ENCODE peak calls at places on chromosome 3, in five cellular contexts. One of them, this sample, is unnamed.

GRCh38 chr3:129224984-129225393 is 24.4 kb upstream of the COPG1 start:
- DNase-seq in progenitor cell of endocrine pancreas: no peak
- DNase-seq in mammary epithelial cell: peak
- DNase-seq in WERI-Rb-1: no peak
- DNase-seq in AG10803: peak
- DNase-seq in this sample: no peak

GRCh38 chr3:126360714-126361060 is 3.5 kb upstream of the KLF15 start:
- DNase-seq in progenitor cell of endocrine pancreas: no peak
- DNase-seq in mammary epithelial cell: no peak
- DNase-seq in WERI-Rb-1: no peak
- DNase-seq in AG10803: no peak
- DNase-seq in this sample: no peak

GRCh38 chr3:72334681-72335457 is 513.4 kb downstream of the SHQ1 start:
- DNase-seq in progenitor cell of endocrine pancreas: no peak
- DNase-seq in mammary epithelial cell: no peak
- DNase-seq in WERI-Rb-1: peak
- DNase-seq in AG10803: no peak
- DNase-seq in this sample: no peak

GRCh38 chr3:149657458-149657795 is 398 bp downstream of the WWTR1 start:
- DNase-seq in progenitor cell of endocrine pancreas: peak
- DNase-seq in mammary epithelial cell: no peak
- DNase-seq in WERI-Rb-1: no peak
- DNase-seq in AG10803: peak
- DNase-seq in this sample: no peak

GRCh38 chr3:172147113-172147818 is 107.9 kb downstream of the FNDC3B start:
- DNase-seq in progenitor cell of endocrine pancreas: no peak
- DNase-seq in mammary epithelial cell: no peak
- DNase-seq in WERI-Rb-1: no peak
- DNase-seq in AG10803: no peak
- DNase-seq in this sample: no peak

GRCh38 chr3:104909721-104910120 is 457.0 kb upstream of the ALCAM start:
- DNase-seq in progenitor cell of endocrine pancreas: no peak
- DNase-seq in mammary epithelial cell: no peak
- DNase-seq in WERI-Rb-1: no peak
- DNase-seq in AG10803: peak
- DNase-seq in this sample: no peak

GRCh38 chr3:40557558-40558161 is 32.9 kb downstream of the ZNF621 start:
- DNase-seq in progenitor cell of endocrine pancreas: no peak
- DNase-seq in mammary epithelial cell: peak
- DNase-seq in WERI-Rb-1: no peak
- DNase-seq in AG10803: no peak
- DNase-seq in this sample: no peak

GRCh38 chr3:48634661-48635221 is 520 bp downstream of the SLC26A6 start:
- DNase-seq in progenitor cell of endocrine pancreas: no peak
- DNase-seq in mammary epithelial cell: peak
- DNase-seq in WERI-Rb-1: peak
- DNase-seq in AG10803: peak
- DNase-seq in this sample: peak

GRCh38 chr3:87311309-87311708 is 34.9 kb upstream of the POU1F1 start:
- DNase-seq in progenitor cell of endocrine pancreas: no peak
- DNase-seq in mammary epithelial cell: peak
- DNase-seq in WERI-Rb-1: no peak
- DNase-seq in AG10803: no peak
- DNase-seq in this sample: no peak

GRCh38 chr3:188661801-188662200 is 507.8 kb downstream of the LPP start:
- DNase-seq in progenitor cell of endocrine pancreas: no peak
- DNase-seq in mammary epithelial cell: no peak
- DNase-seq in WERI-Rb-1: no peak
- DNase-seq in AG10803: peak
- DNase-seq in this sample: no peak

GRCh38 chr3:99706410-99706809 is 68.0 kb downstream of the COL8A1 start:
- DNase-seq in progenitor cell of endocrine pancreas: no peak
- DNase-seq in mammary epithelial cell: no peak
- DNase-seq in WERI-Rb-1: no peak
- DNase-seq in AG10803: peak
- DNase-seq in this sample: no peak

GRCh38 chr3:170037463-170038433 is at the start of gene GPR160:
- DNase-seq in progenitor cell of endocrine pancreas: peak
- DNase-seq in mammary epithelial cell: peak
- DNase-seq in WERI-Rb-1: peak
- DNase-seq in AG10803: peak
- DNase-seq in this sample: peak

GRCh38 chr3:170040283-170040907 is 2.6 kb downstream of the GPR160 start:
- DNase-seq in progenitor cell of endocrine pancreas: no peak
- DNase-seq in mammary epithelial cell: no peak
- DNase-seq in WERI-Rb-1: peak
- DNase-seq in AG10803: no peak
- DNase-seq in this sample: no peak

GRCh38 chr3:170043506-170043905 is 5.7 kb downstream of the GPR160 start:
- DNase-seq in progenitor cell of endocrine pancreas: no peak
- DNase-seq in mammary epithelial cell: no peak
- DNase-seq in WERI-Rb-1: no peak
- DNase-seq in AG10803: no peak
- DNase-seq in this sample: no peak

GRCh38 chr3:170033489-170033888 is 4.3 kb upstream of the GPR160 start:
- DNase-seq in progenitor cell of endocrine pancreas: no peak
- DNase-seq in mammary epithelial cell: no peak
- DNase-seq in WERI-Rb-1: no peak
- DNase-seq in AG10803: no peak
- DNase-seq in this sample: no peak

GRCh38 chr3:170038434-170039110 is 777 bp downstream of the GPR160 start:
- DNase-seq in progenitor cell of endocrine pancreas: peak
- DNase-seq in mammary epithelial cell: no peak
- DNase-seq in WERI-Rb-1: peak
- DNase-seq in AG10803: no peak
- DNase-seq in this sample: peak
- TF ChIP-seq CTCF in progenitor cell of endocrine pancreas: peak
- TF ChIP-seq CTCF in mammary epithelial cell: no peak
- TF ChIP-seq CTCF in WERI-Rb-1: peak
- TF ChIP-seq CTCF in AG10803: no peak
- TF ChIP-seq CTCF in this sample: no peak

DNA sequence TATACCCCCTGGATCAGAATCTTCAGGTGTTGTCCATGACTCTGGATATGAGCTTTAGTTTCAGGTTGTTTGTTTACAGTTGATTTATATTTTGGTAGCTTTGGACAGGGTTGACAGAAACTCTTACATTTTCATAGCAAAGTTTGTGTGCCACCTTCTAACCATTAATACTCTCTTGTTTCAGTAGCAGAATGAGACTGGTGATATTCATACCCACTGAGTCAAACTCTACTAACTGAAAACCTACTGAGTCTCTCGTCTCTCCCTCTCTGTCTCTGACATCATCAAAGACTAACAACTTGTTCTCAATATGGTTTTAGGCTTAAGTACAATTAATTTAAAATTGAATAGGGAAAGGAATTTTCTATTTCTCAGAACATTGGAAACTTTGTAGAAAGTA is 282.3 kb downstream of the CNTN6 start:
- DNase-seq in progenitor cell of endocrine pancreas: no peak
- DNase-seq in mammary epithelial cell: no peak
- DNase-seq in WERI-Rb-1: no peak
- DNase-seq in AG10803: no peak
- DNase-seq in this sample: no peak
- TF ChIP-seq CTCF in progenitor cell of endocrine pancreas: no peak
- TF ChIP-seq CTCF in mammary epithelial cell: no peak
- TF ChIP-seq CTCF in WERI-Rb-1: no peak
- TF ChIP-seq CTCF in AG10803: no peak
- TF ChIP-seq CTCF in this sample: no peak

GRCh38 chr3:19065027-19065426 is 83.3 kb upstream of the KCNH8 start:
- DNase-seq in progenitor cell of endocrine pancreas: no peak
- DNase-seq in mammary epithelial cell: no peak
- DNase-seq in WERI-Rb-1: no peak
- DNase-seq in AG10803: no peak
- DNase-seq in this sample: no peak
- TF ChIP-seq CTCF in progenitor cell of endocrine pancreas: peak
- TF ChIP-seq CTCF in mammary epithelial cell: no peak
- TF ChIP-seq CTCF in WERI-Rb-1: peak
- TF ChIP-seq CTCF in AG10803: no peak
- TF ChIP-seq CTCF in this sample: peak

GRCh38 chr3:27659279-27660021 is 62.7 kb downstream of the EOMES start:
- DNase-seq in progenitor cell of endocrine pancreas: peak
- DNase-seq in mammary epithelial cell: peak
- DNase-seq in WERI-Rb-1: peak
- DNase-seq in AG10803: peak
- DNase-seq in this sample: peak
- TF ChIP-seq CTCF in progenitor cell of endocrine pancreas: peak
- TF ChIP-seq CTCF in mammary epithelial cell: peak
- TF ChIP-seq CTCF in WERI-Rb-1: peak
- TF ChIP-seq CTCF in AG10803: peak
- TF ChIP-seq CTCF in this sample: peak

GRCh38 chr3:13529196-13529975 is 19.5 kb upstream of the FBLN2 start:
- DNase-seq in progenitor cell of endocrine pancreas: no peak
- DNase-seq in mammary epithelial cell: no peak
- DNase-seq in WERI-Rb-1: no peak
- DNase-seq in AG10803: no peak
- DNase-seq in this sample: no peak

GRCh38 chr3:13525827-13526625 is 22.9 kb upstream of the FBLN2 start:
- DNase-seq in progenitor cell of endocrine pancreas: no peak
- DNase-seq in mammary epithelial cell: peak
- DNase-seq in WERI-Rb-1: peak
- DNase-seq in AG10803: peak
- DNase-seq in this sample: no peak

GRCh38 chr3:13526626-13526949 is 22.3 kb upstream of the FBLN2 start:
- DNase-seq in progenitor cell of endocrine pancreas: no peak
- DNase-seq in mammary epithelial cell: no peak
- DNase-seq in WERI-Rb-1: no peak
- DNase-seq in AG10803: no peak
- DNase-seq in this sample: no peak

GRCh38 chr3:13530241-13531009 is 18.5 kb upstream of the FBLN2 start:
- DNase-seq in progenitor cell of endocrine pancreas: no peak
- DNase-seq in mammary epithelial cell: no peak
- DNase-seq in WERI-Rb-1: no peak
- DNase-seq in AG10803: no peak
- DNase-seq in this sample: no peak

GRCh38 chr3:13528217-13528801 is 20.6 kb upstream of the FBLN2 start:
- DNase-seq in progenitor cell of endocrine pancreas: no peak
- DNase-seq in mammary epithelial cell: no peak
- DNase-seq in WERI-Rb-1: peak
- DNase-seq in AG10803: no peak
- DNase-seq in this sample: no peak
- TF ChIP-seq CTCF in progenitor cell of endocrine pancreas: peak
- TF ChIP-seq CTCF in mammary epithelial cell: peak
- TF ChIP-seq CTCF in WERI-Rb-1: peak
- TF ChIP-seq CTCF in AG10803: peak
- TF ChIP-seq CTCF in this sample: peak

GRCh38 chr3:154040283-154040682 is 80.9 kb upstream of the ARHGEF26 start:
- DNase-seq in progenitor cell of endocrine pancreas: no peak
- DNase-seq in mammary epithelial cell: peak
- DNase-seq in WERI-Rb-1: no peak
- DNase-seq in AG10803: peak
- DNase-seq in this sample: no peak
- TF ChIP-seq CTCF in progenitor cell of endocrine pancreas: peak
- TF ChIP-seq CTCF in mammary epithelial cell: peak
- TF ChIP-seq CTCF in WERI-Rb-1: peak
- TF ChIP-seq CTCF in AG10803: peak
- TF ChIP-seq CTCF in this sample: peak

GRCh38 chr3:24359102-24359501 is 135.5 kb downstream of the THRB start:
- DNase-seq in progenitor cell of endocrine pancreas: no peak
- DNase-seq in mammary epithelial cell: no peak
- DNase-seq in WERI-Rb-1: no peak
- DNase-seq in AG10803: no peak
- DNase-seq in this sample: no peak

GRCh38 chr3:24361661-24362060 is 133.0 kb downstream of the THRB start:
- DNase-seq in progenitor cell of endocrine pancreas: no peak
- DNase-seq in mammary epithelial cell: no peak
- DNase-seq in WERI-Rb-1: no peak
- DNase-seq in AG10803: no peak
- DNase-seq in this sample: no peak

GRCh38 chr3:24357635-24358034 is 137.0 kb downstream of the THRB start:
- DNase-seq in progenitor cell of endocrine pancreas: no peak
- DNase-seq in mammary epithelial cell: no peak
- DNase-seq in WERI-Rb-1: no peak
- DNase-seq in AG10803: no peak
- DNase-seq in this sample: no peak

GRCh38 chr3:24360946-24361345 is 133.7 kb downstream of the THRB start:
- DNase-seq in progenitor cell of endocrine pancreas: no peak
- DNase-seq in mammary epithelial cell: no peak
- DNase-seq in WERI-Rb-1: no peak
- DNase-seq in AG10803: peak
- DNase-seq in this sample: no peak

GRCh38 chr3:24359645-24360462 is 134.8 kb downstream of the THRB start:
- DNase-seq in progenitor cell of endocrine pancreas: no peak
- DNase-seq in mammary epithelial cell: no peak
- DNase-seq in WERI-Rb-1: no peak
- DNase-seq in AG10803: no peak
- DNase-seq in this sample: no peak
- TF ChIP-seq CTCF in progenitor cell of endocrine pancreas: peak
- TF ChIP-seq CTCF in mammary epithelial cell: no peak
- TF ChIP-seq CTCF in WERI-Rb-1: no peak
- TF ChIP-seq CTCF in AG10803: no peak
- TF ChIP-seq CTCF in this sample: no peak

DNA sequence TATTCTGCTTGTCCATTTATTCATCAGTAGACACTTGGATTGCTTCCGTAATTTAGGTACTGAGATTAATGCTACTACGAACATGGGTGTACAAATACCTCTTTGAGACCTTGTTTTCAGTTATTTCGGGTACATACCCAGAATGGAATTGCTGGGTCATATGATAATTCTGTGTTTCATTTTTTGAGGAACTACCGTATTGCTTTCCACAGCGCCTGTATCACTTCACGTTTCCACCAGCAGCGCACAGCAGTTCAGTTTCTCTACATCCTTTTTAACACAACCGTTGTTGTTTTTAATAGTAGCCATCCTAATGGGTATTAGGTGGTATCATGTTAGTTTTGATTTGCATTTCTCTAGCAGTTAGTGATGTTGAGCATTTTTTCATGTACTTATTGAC is 9.5 kb downstream of the PAK2 start:
- DNase-seq in progenitor cell of endocrine pancreas: no peak
- DNase-seq in mammary epithelial cell: no peak
- DNase-seq in WERI-Rb-1: no peak
- DNase-seq in AG10803: no peak
- DNase-seq in this sample: no peak
- TF ChIP-seq CTCF in progenitor cell of endocrine pancreas: no peak
- TF ChIP-seq CTCF in mammary epithelial cell: no peak
- TF ChIP-seq CTCF in WERI-Rb-1: no peak
- TF ChIP-seq CTCF in AG10803: no peak
- TF ChIP-seq CTCF in this sample: no peak

GRCh38 chr3:10281951-10282350 is 10.8 kb downstream of the GHRL start:
- DNase-seq in progenitor cell of endocrine pancreas: no peak
- DNase-seq in mammary epithelial cell: no peak
- DNase-seq in WERI-Rb-1: no peak
- DNase-seq in AG10803: peak
- DNase-seq in this sample: no peak

GRCh38 chr3:10279384-10280176 is 13.2 kb downstream of the GHRL start:
- DNase-seq in progenitor cell of endocrine pancreas: no peak
- DNase-seq in mammary epithelial cell: no peak
- DNase-seq in WERI-Rb-1: no peak
- DNase-seq in AG10803: no peak
- DNase-seq in this sample: no peak

GRCh38 chr3:10278501-10278900 is 14.2 kb downstream of the GHRL start:
- DNase-seq in progenitor cell of endocrine pancreas: no peak
- DNase-seq in mammary epithelial cell: no peak
- DNase-seq in WERI-Rb-1: no peak
- DNase-seq in AG10803: no peak
- DNase-seq in this sample: no peak

GRCh38 chr3:10280571-10280970 is 12.2 kb downstream of the GHRL start:
- DNase-seq in progenitor cell of endocrine pancreas: no peak
- DNase-seq in mammary epithelial cell: no peak
- DNase-seq in WERI-Rb-1: no peak
- DNase-seq in AG10803: no peak
- DNase-seq in this sample: no peak

GRCh38 chr3:10280177-10280529 is 12.6 kb downstream of the GHRL start:
- DNase-seq in progenitor cell of endocrine pancreas: no peak
- DNase-seq in mammary epithelial cell: no peak
- DNase-seq in WERI-Rb-1: no peak
- DNase-seq in AG10803: no peak
- DNase-seq in this sample: no peak
- TF ChIP-seq CTCF in progenitor cell of endocrine pancreas: peak
- TF ChIP-seq CTCF in mammary epithelial cell: peak
- TF ChIP-seq CTCF in WERI-Rb-1: peak
- TF ChIP-seq CTCF in AG10803: no peak
- TF ChIP-seq CTCF in this sample: no peak

This sample was measured in nephron progenitor cell.